ENCODE peak calls at places on chromosome 16, in six cellular contexts. R, O, P, K, F and B are unnamed samples.

GRCh38 chr16:85634747-85635544 is 21.8 kb downstream of the GSE1 start:
- DNase-seq in K (no peak), R (no peak), O (no peak), P (no peak), F (no peak), B (no peak)

GRCh38 chr16:6888536-6888935 is 444.1 kb upstream of the RBFOX1 start:
- DNase-seq in R (no peak), K (no peak), O (no peak), P (no peak), F (no peak), B (no peak)

GRCh38 chr16:11669380-11670146 is 1.3 kb downstream of the SNN start:
- DNase-seq in K (no peak), R (peak), O (no peak), F (peak), P (no peak), B (no peak)

GRCh38 chr16:27704252-27704651 is 154.3 kb downstream of the KATNIP start:
- DNase-seq in P (no peak), O (no peak), F (no peak), K (no peak), R (no peak), B (no peak)

GRCh38 chr16:527015-527903 is at the start of gene CAPN15:
- DNase-seq in F (peak), P (peak), K (peak), R (peak), O (peak), B (peak)

GRCh38 chr16:58733671-58734458 is at the start of gene GOT2:
- DNase-seq in O (peak), P (peak), K (peak), F (peak), R (peak), B (peak)

GRCh38 chr16:21194771-21195301 is 16.5 kb downstream of the ZP2 start:
- DNase-seq in F (no peak), K (no peak), P (no peak), R (peak), O (no peak), B (no peak)

GRCh38 chr16:88306860-88307545 is 75.8 kb upstream of the ZNF469 start:
- DNase-seq in F (no peak), K (no peak), P (peak), O (no peak), R (peak), B (no peak)

GRCh38 chr16:35102780-35103403 is 1643.5 kb downstream of the TP53TG3F start:
- DNase-seq in R (no peak), P (no peak), O (no peak), K (no peak), F (no peak), B (no peak)

GRCh38 chr16:89050868-89051311 is 42.8 kb upstream of the ACSF3 start:
- DNase-seq in P (no peak), O (no peak), F (no peak), K (no peak), R (no peak), B (no peak)

GRCh38 chr16:27745348-27745747 is 195.4 kb downstream of the KATNIP start:
- DNase-seq in P (no peak), R (peak), F (no peak), O (no peak), K (no peak), B (no peak)

GRCh38 chr16:88634994-88635670 is 3.2 kb upstream of the IL17C start:
- DNase-seq in F (no peak), R (no peak), O (no peak), P (no peak), K (no peak), B (no peak)

GRCh38 chr16:56519459-56520250 is at the start of gene BBS2:
- DNase-seq in K (peak), P (peak), F (peak), O (peak), R (peak), B (peak)

GRCh38 chr16:11032922-11033291 is 88.5 kb downstream of the CLEC16A start:
- DNase-seq in O (no peak), F (no peak), K (peak), R (peak), P (peak), B (no peak)

GRCh38 chr16:87160752-87161337 is 156.3 kb downstream of the C16orf95 start:
- DNase-seq in O (no peak), P (no peak), F (no peak), K (no peak), R (no peak), B (peak)

GRCh38 chr16:29114476-29115012 is 129.7 kb downstream of the LAT start:
- DNase-seq in R (no peak), K (no peak), P (no peak), O (no peak), F (no peak), B (no peak)

GRCh38 chr16:48955791-48956190 is 325.8 kb downstream of the CBLN1 start:
- DNase-seq in R (no peak), P (no peak), F (no peak), O (no peak), K (no peak), B (no peak)

GRCh38 chr16:56226840-56227525 is 35.7 kb downstream of the GNAO1 start:
- DNase-seq in P (no peak), R (no peak), O (no peak), F (no peak), K (no peak), B (no peak)

GRCh38 chr16:68360971-68361370 is 50.2 kb downstream of the PRMT7 start:
- DNase-seq in O (no peak), F (no peak), P (no peak), K (no peak), R (no peak), B (no peak)

GRCh38 chr16:86101135-86101911 is 202.4 kb downstream of the IRF8 start:
- DNase-seq in O (no peak), R (no peak), K (no peak), F (no peak), P (no peak), B (no peak)

GRCh38 chr16:87216824-87217205 is 100.4 kb downstream of the C16orf95 start:
- DNase-seq in R (no peak), K (no peak), F (peak), P (no peak), O (no peak), B (peak)

GRCh38 chr16:67893791-67894399 is 841 bp downstream of the PSKH1 start:
- DNase-seq in O (no peak), R (no peak), F (no peak), K (no peak), P (no peak), B (no peak)

GRCh38 chr16:56844056-56844455 is 21.0 kb upstream of the SLC12A3 start:
- DNase-seq in R (no peak), P (no peak), K (no peak), O (no peak), F (no peak), B (no peak)

GRCh38 chr16:50354629-50355456 is 13.9 kb downstream of the BRD7 start:
- DNase-seq in O (no peak), P (no peak), K (no peak), R (peak), F (no peak), B (no peak)

GRCh38 chr16:58510097-58510775 is 5.1 kb upstream of the SETD6 start:
- DNase-seq in R (no peak), K (no peak), P (no peak), F (no peak), O (no peak), B (peak)

GRCh38 chr16:72856797-72857196 is 191.1 kb downstream of the ZFHX3 start:
- DNase-seq in R (peak), O (no peak), K (no peak), P (no peak), F (no peak), B (peak)

GRCh38 chr16:11781773-11782172 is 15.3 kb downstream of the ZC3H7A start:
- DNase-seq in P (no peak), K (no peak), R (no peak), O (peak), F (no peak), B (no peak)

GRCh38 chr16:18803569-18804462 is 2.5 kb upstream of the ARL6IP1 start:
- DNase-seq in F (no peak), K (no peak), P (no peak), O (no peak), R (peak), B (no peak)

GRCh38 chr16:57619606-57620315 is 8.7 kb upstream of the ADGRG1 start:
- DNase-seq in F (peak), R (no peak), O (peak), P (no peak), K (peak), B (peak)

GRCh38 chr16:24955975-24956731 is 59.0 kb downstream of the ARHGAP17 start:
- DNase-seq in P (no peak), F (no peak), O (no peak), K (no peak), R (no peak), B (no peak)

GRCh38 chr16:54456291-54456690 is 169.7 kb upstream of the IRX3 start:
- DNase-seq in P (no peak), K (no peak), F (no peak), O (no peak), R (no peak), B (no peak)

GRCh38 chr16:85211247-85211910 is 99.1 kb upstream of the CIBAR2 start:
- DNase-seq in R (peak), F (no peak), O (no peak), P (no peak), K (no peak), B (no peak)

DNA sequence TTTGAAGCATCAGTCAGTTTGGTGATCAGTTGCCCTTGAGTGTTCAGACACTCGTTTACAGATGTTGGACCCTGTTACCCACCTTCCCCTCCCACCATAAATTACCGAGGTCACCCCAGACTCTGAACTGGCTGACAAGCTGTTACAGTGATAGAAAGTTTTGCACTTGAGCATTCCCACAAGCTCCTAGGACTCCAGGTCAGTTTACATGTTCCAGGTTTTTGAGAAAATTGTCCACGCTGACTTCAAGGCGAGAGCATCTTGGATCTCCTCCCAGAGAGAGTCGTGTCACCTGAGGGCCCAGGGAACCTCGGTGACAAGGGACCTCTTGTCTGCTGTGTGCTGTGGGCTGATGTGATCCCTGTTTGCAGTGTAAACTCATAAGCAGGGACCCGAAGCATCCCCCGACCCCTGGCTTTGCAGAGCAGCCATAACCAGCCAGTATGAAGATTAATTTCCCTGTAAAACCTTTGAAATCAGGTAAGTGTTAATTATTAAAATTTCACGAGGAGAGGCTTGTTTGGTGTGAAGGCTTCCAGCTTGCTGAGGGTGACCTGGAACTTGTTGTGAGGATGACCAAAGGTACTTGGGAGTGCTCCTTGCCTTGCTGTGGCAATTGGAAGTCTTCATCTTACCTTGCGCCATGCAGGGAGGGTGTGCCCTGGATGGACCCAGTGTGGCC is 91.2 kb downstream of the CMIP start:
- DNase-seq in R (no peak), P (no peak), F (no peak), K (no peak), O (no peak), B (no peak)
- H3K4me3 ChIP-seq in R (no peak), P (no peak), F (no peak), K (no peak), O (no peak), B (no peak)

DNA sequence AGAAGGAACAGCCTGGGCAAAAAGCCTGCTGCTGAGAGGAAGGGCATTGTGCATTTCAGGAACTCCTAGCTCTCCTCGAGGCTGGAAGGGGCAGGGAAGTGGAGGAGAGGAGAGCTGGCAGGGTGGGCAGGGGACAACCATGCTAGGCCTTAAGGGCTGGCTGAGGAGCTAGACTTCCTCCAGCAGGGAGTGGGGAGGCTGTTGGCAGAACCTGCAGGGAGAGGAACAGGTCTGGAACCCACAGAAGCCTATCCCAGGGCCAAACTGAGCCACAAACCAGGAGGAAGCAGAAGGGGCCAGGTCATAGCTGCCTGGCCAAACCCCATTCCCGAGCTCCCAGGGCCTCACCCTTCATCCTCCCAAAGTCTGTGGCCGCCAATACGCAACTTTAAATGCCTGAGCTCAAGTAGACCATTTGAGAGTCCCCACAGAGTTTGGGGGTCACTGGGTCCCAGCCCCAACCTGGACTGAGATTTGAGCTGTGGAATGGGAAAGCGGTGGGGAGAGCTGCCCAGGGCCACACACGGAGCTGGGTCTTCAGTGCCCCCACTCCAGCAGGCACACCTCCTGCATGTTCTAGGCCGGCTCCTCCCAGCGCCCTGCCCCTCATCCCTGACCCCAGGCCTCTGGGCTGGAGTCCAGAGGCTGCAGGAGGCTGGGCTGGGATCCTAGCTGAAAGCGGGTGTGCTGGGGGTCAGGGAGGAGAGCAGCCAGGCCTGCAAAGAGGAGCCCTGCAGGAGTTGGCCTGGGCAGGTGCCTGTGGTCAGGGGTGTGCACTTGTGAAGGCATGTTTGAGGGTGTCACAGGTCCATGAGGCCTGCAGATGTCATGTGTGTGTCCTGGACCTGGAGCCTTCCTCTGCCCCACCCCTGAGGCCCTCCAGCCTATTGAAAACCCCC is 4.5 kb downstream of the CDH5 start:
- DNase-seq in F (peak), O (no peak), P (no peak), R (no peak), K (peak), B (no peak)
- H3K4me3 ChIP-seq in F (no peak), O (no peak), P (no peak), R (no peak), K (no peak), B (no peak)

DNA sequence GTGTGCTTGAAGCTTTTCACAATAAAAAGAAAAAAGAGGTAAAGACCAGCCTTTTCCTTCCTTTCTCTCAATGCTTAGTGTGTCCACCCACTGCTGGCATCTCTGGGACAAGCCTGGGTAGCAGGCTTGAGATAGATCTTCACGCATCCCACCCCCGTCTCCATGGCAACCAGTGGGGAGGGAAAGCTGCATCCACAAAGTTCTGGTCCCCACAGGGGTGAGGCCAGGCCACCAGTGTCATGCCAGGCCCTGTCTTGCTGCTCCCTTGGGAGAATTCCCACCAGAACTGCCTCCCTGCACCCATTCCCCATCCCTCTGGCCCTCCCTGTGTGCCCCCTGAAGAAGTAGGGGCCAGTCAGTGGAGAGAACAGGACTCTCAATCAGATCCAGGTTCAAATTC is 259.9 kb downstream of the MRTFB start:
- DNase-seq in K (no peak), O (no peak), F (no peak), R (no peak), P (no peak), B (no peak)
- H3K4me3 ChIP-seq in K (no peak), O (no peak), F (no peak), R (no peak), P (no peak), B (no peak)

DNA sequence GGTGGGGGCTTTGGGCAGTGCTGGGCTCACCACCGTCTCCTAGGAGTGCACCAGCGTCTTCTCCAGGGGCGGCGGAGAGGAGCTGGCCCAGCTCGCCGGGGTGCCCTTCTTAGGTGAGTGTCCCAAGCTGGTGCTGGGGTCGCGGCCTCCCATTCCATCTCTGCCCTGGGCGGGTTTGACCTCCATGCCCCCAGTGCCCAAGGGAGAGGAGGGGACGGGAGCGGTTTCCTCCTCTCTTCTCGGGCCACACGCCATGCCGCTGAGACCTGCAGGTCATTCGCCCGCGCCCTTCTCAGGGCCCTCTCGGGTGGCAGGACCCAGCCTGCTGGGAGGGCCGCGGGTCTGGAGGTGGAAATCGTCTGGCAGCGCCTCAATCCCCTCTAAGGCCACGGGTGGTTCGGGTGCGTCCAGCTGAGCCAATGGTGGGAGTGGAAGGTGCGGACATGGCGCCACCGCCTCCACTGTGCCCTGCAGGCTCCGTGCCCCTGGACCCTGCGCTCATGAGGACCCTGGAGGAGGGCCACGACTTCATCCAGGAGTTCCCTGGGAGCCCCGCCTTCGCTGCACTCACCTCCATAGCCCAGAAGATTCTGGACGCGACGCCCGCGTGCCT is 5.3 kb downstream of the IGFALS start:
- DNase-seq in R (no peak), O (no peak), P (no peak), K (no peak), F (peak), B (peak)
- H3K4me3 ChIP-seq in R (no peak), O (no peak), P (no peak), K (no peak), F (no peak), B (no peak)